ENCODE peak calls at places on chromosome 9, in five cellular contexts. N, M, C, L and R are unnamed samples.
A peak's percentile ranks its signal among the peaks of the same experiment; 100 is the strongest.

GRCh38 chr9:12657998-12658397 is 35.2 kb upstream of the TYRP1 start:
- DNase-seq in N (no peak), M (no peak), C (no peak), L (no peak), R (no peak)

GRCh38 chr9:16012621-16013020 is 459.8 kb downstream of the CCDC171 start:
- DNase-seq in N (peak; percentile 77), M (no peak), C (no peak), L (no peak), R (no peak)

GRCh38 chr9:120892177-120892747 is 15.3 kb upstream of the PHF19 start:
- DNase-seq in N (no peak), M (no peak), C (no peak), L (no peak), R (no peak)

GRCh38 chr9:133137451-133138231 is 16.6 kb upstream of the RALGDS start:
- DNase-seq in N (no peak), M (peak; percentile 89), C (peak; percentile 84), L (no peak), R (no peak)

GRCh38 chr9:75612205-75612604 is 278.3 kb upstream of the PCSK5 start:
- DNase-seq in N (no peak), M (no peak), C (no peak), L (no peak), R (no peak)

GRCh38 chr9:137607141-137607857 is 1.8 kb downstream of the ARRDC1 start:
- DNase-seq in N (no peak), M (peak; percentile 52), C (no peak), L (no peak), R (no peak)

GRCh38 chr9:133613396-133613795 is 4.2 kb upstream of the FAM163B start:
- DNase-seq in N (no peak), M (no peak), C (no peak), L (no peak), R (no peak)

GRCh38 chr9:27765931-27766835 is 192.9 kb upstream of the C9orf72 start:
- DNase-seq in N (no peak), M (no peak), C (no peak), L (no peak), R (no peak)

GRCh38 chr9:22446589-22446949 is at the start of gene DMRTA1:
- DNase-seq in N (peak; percentile 48), M (peak; percentile 94), C (peak; percentile 93), L (peak; percentile 85), R (no peak)

GRCh38 chr9:87567047-87567446 is 69.4 kb downstream of the DAPK1 start:
- DNase-seq in N (peak; percentile 18), M (no peak), C (no peak), L (peak; percentile 64), R (no peak)

GRCh38 chr9:133788819-133789733 is 50.9 kb upstream of the SARDH start:
- DNase-seq in N (no peak), M (peak; percentile 87), C (peak; percentile 87), L (peak; percentile 95), R (no peak)

GRCh38 chr9:83628540-83628939 is 5.6 kb downstream of the IDNK start:
- DNase-seq in N (peak; percentile 10), M (no peak), C (no peak), L (no peak), R (no peak)

GRCh38 chr9:135504262-135505229 is 4.1 kb downstream of the MRPS2 start:
- DNase-seq in N (peak; percentile 65), M (peak; percentile 40), C (peak; percentile 60), L (peak; percentile 73), R (peak; percentile 41)

GRCh38 chr9:113795811-113796392 is 80.2 kb upstream of the ZNF618 start:
- DNase-seq in N (no peak), M (no peak), C (no peak), L (no peak), R (no peak)

GRCh38 chr9:113526841-113527240 is 63.3 kb downstream of the RGS3 start:
- DNase-seq in N (no peak), M (no peak), C (peak; percentile 77), L (no peak), R (no peak)

GRCh38 chr9:87386490-87386889 is 111.2 kb upstream of the DAPK1 start:
- DNase-seq in N (no peak), M (no peak), C (no peak), L (no peak), R (no peak)

GRCh38 chr9:90890146-90890545 is 88.5 kb downstream of the SYK start:
- DNase-seq in N (peak; percentile 4), M (no peak), C (no peak), L (no peak), R (no peak)

GRCh38 chr9:69894720-69895119 is 74.1 kb downstream of the CFAP95 start:
- DNase-seq in N (no peak), M (no peak), C (peak; percentile 19), L (no peak), R (no peak)

GRCh38 chr9:38107811-38108304 is 38.8 kb upstream of the SHB start:
- DNase-seq in N (no peak), M (no peak), C (peak; percentile 62), L (no peak), R (no peak)

GRCh38 chr9:92978345-92978875 is 31.1 kb downstream of the FGD3 start:
- DNase-seq in N (no peak), M (no peak), C (no peak), L (no peak), R (no peak)

GRCh38 chr9:17004500-17004899 is 130.3 kb upstream of the CNTLN start:
- DNase-seq in N (peak; percentile 78), M (no peak), C (no peak), L (no peak), R (no peak)

GRCh38 chr9:70428781-70429180 is 14.3 kb upstream of the KLF9 start:
- DNase-seq in N (peak; percentile 40), M (no peak), C (no peak), L (no peak), R (no peak)

GRCh38 chr9:86708918-86709835 is 238.1 kb downstream of the GAS1 start:
- DNase-seq in N (no peak), M (no peak), C (no peak), L (no peak), R (no peak)

GRCh38 chr9:63816742-63817621 is 1468.0 kb downstream of the FOXD4L5 start:
- DNase-seq in N (peak; percentile 69), M (peak; percentile 91), C (peak; percentile 86), L (peak; percentile 52), R (peak; percentile 55)

GRCh38 chr9:119273325-119273904 is 95.8 kb downstream of the BRINP1 start:
- DNase-seq in N (no peak), M (no peak), C (no peak), L (no peak), R (no peak)
- TF ChIP-seq CTCF in N (no peak), M (no peak), C (no peak), L (no peak), R (no peak)

GRCh38 chr9:127506117-127506813 is 55.0 kb downstream of the LRSAM1 start:
- DNase-seq in N (no peak), M (no peak), C (no peak), L (no peak), R (no peak)
- TF ChIP-seq CTCF in N (no peak), M (no peak), C (no peak), L (no peak), R (no peak)

GRCh38 chr9:7186175-7186574 is 428.4 kb downstream of the KDM4C start:
- DNase-seq in N (peak; percentile 43), M (no peak), C (no peak), L (peak; percentile 18), R (no peak)
- TF ChIP-seq CTCF in N (peak; percentile 80), M (no peak), C (peak; percentile 17), L (peak; percentile 54), R (no peak)

GRCh38 chr9:36992501-36993316 is 41.4 kb downstream of the PAX5 start:
- DNase-seq in N (peak; percentile 23), M (no peak), C (no peak), L (peak; percentile 49), R (no peak)

GRCh38 chr9:36993933-36994764 is 39.9 kb downstream of the PAX5 start:
- DNase-seq in N (no peak), M (peak; percentile 43), C (no peak), L (no peak), R (peak; percentile 84)

GRCh38 chr9:36996677-36997076 is 37.4 kb downstream of the PAX5 start:
- DNase-seq in N (no peak), M (no peak), C (no peak), L (no peak), R (no peak)

GRCh38 chr9:36997414-36997813 is 36.7 kb downstream of the PAX5 start:
- DNase-seq in N (no peak), M (peak; percentile 35), C (no peak), L (peak; percentile 51), R (no peak)

GRCh38 chr9:36995927-36996471 is 38.1 kb downstream of the PAX5 start:
- DNase-seq in N (peak; percentile 47), M (peak; percentile 66), C (peak; percentile 45), L (peak; percentile 89), R (peak; percentile 56)
- TF ChIP-seq CTCF in N (peak; percentile 63), M (no peak), C (peak; percentile 36), L (peak; percentile 89), R (no peak)

DNA sequence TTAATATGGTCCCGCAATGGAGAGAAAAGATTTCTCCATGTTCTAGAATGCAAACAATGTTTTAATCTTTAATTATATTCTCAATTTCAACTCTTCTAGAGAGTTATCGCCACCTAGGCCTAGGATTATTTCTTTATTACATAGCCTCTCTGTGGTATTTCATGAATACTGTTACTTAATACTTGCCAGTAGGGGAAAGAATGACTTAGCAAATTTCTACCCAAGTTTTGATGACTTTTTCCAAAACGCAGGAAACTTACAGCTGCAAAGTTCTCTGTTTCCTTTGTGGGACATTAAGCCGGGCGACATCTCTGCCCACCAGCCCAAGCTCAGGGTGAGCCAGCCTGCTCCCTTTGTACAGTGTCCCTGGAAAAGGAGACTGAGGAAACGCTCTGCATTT is 73.8 kb downstream of the MED27 start:
- DNase-seq in N (no peak), M (no peak), C (no peak), L (peak; percentile 23), R (no peak)
- TF ChIP-seq CTCF in N (no peak), M (no peak), C (no peak), L (no peak), R (no peak)

GRCh38 chr9:34326690-34327089 is 2.4 kb downstream of the KIF24 start:
- DNase-seq in N (no peak), M (no peak), C (no peak), L (peak; percentile 49), R (no peak)

GRCh38 chr9:34317436-34317835 is 11.6 kb downstream of the KIF24 start:
- DNase-seq in N (no peak), M (no peak), C (no peak), L (no peak), R (no peak)

GRCh38 chr9:34322899-34323591 is 6.0 kb downstream of the KIF24 start:
- DNase-seq in N (no peak), M (no peak), C (no peak), L (no peak), R (no peak)

GRCh38 chr9:34318163-34318790 is 10.8 kb downstream of the KIF24 start:
- DNase-seq in N (no peak), M (peak; percentile 73), C (no peak), L (no peak), R (no peak)

GRCh38 chr9:34321451-34321850 is 7.6 kb downstream of the KIF24 start:
- DNase-seq in N (no peak), M (no peak), C (no peak), L (no peak), R (no peak)
- TF ChIP-seq CTCF in N (no peak), M (no peak), C (no peak), L (no peak), R (no peak)

GRCh38 chr9:73009649-73010288 is 56.9 kb upstream of the ALDH1A1 start:
- DNase-seq in N (no peak), M (no peak), C (no peak), L (peak; percentile 51), R (no peak)
- TF ChIP-seq CTCF in N (no peak), M (no peak), C (no peak), L (peak; percentile 20), R (no peak)